ENCODE peak calls at places on chromosomes 5 and 9, in seven cellular contexts. N is epithelial cell of prostate, X is WTC11, P is pons, Y is HCEC 1CT, H is non-pigmented ciliary epithelial cell, G is HL-60. Q is an unnamed sample.

GRCh38 chr9:134455951-134456739 is 129.9 kb downstream of the RXRA start:
- DNase-seq in N (peak), X (no peak), P (peak), Y (peak), H (peak), G (peak), Q (peak)

GRCh38 chr9:7879551-7880245 is 80.1 kb upstream of the DMAC1 start:
- DNase-seq in N (peak), X (peak), P (no peak), Y (no peak), H (no peak), G (peak), Q (no peak)

GRCh38 chr5:68886814-68887213 is 207.0 kb upstream of the SLC30A5 start:
- DNase-seq in N (no peak), X (no peak), P (no peak), Y (no peak), H (no peak), G (no peak), Q (no peak)

GRCh38 chr5:89916131-89916530 is 493.4 kb downstream of the CETN3 start:
- DNase-seq in N (no peak), X (no peak), P (no peak), Y (no peak), H (no peak), G (no peak), Q (no peak)

GRCh38 chr9:128275198-128276007 is at the start of gene GOLGA2:
- DNase-seq in N (no peak), X (peak), P (no peak), Y (peak), H (no peak), G (peak), Q (peak)

GRCh38 chr5:68762201-68762600 is 331.6 kb upstream of the SLC30A5 start:
- DNase-seq in N (peak), X (no peak), P (no peak), Y (no peak), H (no peak), G (no peak), Q (no peak)

GRCh38 chr5:142143878-142144277 is 35.3 kb downstream of the NDFIP1 start:
- DNase-seq in N (no peak), X (no peak), P (peak), Y (peak), H (peak), G (no peak), Q (peak)

GRCh38 chr5:79486116-79486515 is 27.8 kb downstream of the HOMER1 start:
- DNase-seq in N (no peak), X (no peak), P (no peak), Y (no peak), H (no peak), G (no peak), Q (no peak)

GRCh38 chr5:127550652-127551409 is 33.4 kb downstream of the PRRC1 start:
- DNase-seq in N (no peak), X (no peak), P (no peak), Y (no peak), H (no peak), G (no peak), Q (no peak)

GRCh38 chr5:141402553-141403328 is at the start of gene PCDHGA9:
- DNase-seq in N (no peak), X (no peak), P (peak), Y (peak), H (no peak), G (no peak), Q (no peak)

GRCh38 chr9:36154213-36154952 is 14.8 kb upstream of the CCIN start:
- DNase-seq in N (no peak), X (no peak), P (peak), Y (peak), H (no peak), G (no peak), Q (peak)

GRCh38 chr9:70421020-70421271 is 6.5 kb upstream of the KLF9 start:
- DNase-seq in N (no peak), X (no peak), P (no peak), Y (no peak), H (no peak), G (no peak), Q (no peak)

GRCh38 chr5:35319231-35320002 is 89.1 kb upstream of the PRLR start:
- DNase-seq in N (no peak), X (no peak), P (peak), Y (peak), H (no peak), G (peak), Q (peak)

GRCh38 chr9:642014-642413 is 199.5 kb upstream of the DMRT1 start:
- DNase-seq in N (no peak), X (no peak), P (no peak), Y (no peak), H (no peak), G (no peak), Q (no peak)

GRCh38 chr5:93162201-93162654 is 418.8 kb downstream of the NR2F1-AS1 start:
- DNase-seq in N (peak), X (no peak), P (no peak), Y (peak), H (peak), G (no peak), Q (peak)

GRCh38 chr9:117825609-117826347 is 121.6 kb downstream of the TLR4 start:
- DNase-seq in N (no peak), X (no peak), P (peak), Y (no peak), H (no peak), G (peak), Q (no peak)

GRCh38 chr5:105754056-105754455 is 1916.7 kb downstream of the EFNA5 start:
- DNase-seq in N (no peak), X (no peak), P (no peak), Y (no peak), H (peak), G (no peak), Q (no peak)

GRCh38 chr5:59591162-59591561 is 302.4 kb downstream of the PDE4D start:
- DNase-seq in N (peak), X (no peak), P (no peak), Y (no peak), H (no peak), G (no peak), Q (no peak)

GRCh38 chr5:53262348-53262970 is 152.9 kb upstream of the MOCS2 start:
- DNase-seq in N (no peak), X (peak), P (no peak), Y (peak), H (no peak), G (no peak), Q (peak)

GRCh38 chr5:175840050-175840841 is 31.1 kb upstream of the CPLX2 start:
- DNase-seq in N (no peak), X (no peak), P (no peak), Y (peak), H (no peak), G (no peak), Q (no peak)

GRCh38 chr9:98960409-98960808 is 16.7 kb downstream of the COL15A1 start:
- DNase-seq in N (no peak), X (no peak), P (no peak), Y (no peak), H (no peak), G (peak), Q (no peak)

GRCh38 chr5:149959406-149960236 is 937 bp upstream of the SLC26A2 start:
- DNase-seq in N (peak), X (no peak), P (peak), Y (peak), H (peak), G (peak), Q (no peak)

GRCh38 chr5:71932649-71933338 is 174.5 kb upstream of the MAP1B start:
- DNase-seq in N (peak), X (peak), P (peak), Y (peak), H (no peak), G (no peak), Q (peak)

GRCh38 chr5:18113724-18114123 is 479.5 kb downstream of the TAF11L14 start:
- DNase-seq in N (no peak), X (no peak), P (peak), Y (no peak), H (peak), G (no peak), Q (no peak)

GRCh38 chr9:35540315-35540714 is 50.4 kb downstream of the RUSC2 start:
- DNase-seq in N (no peak), X (no peak), P (no peak), Y (no peak), H (no peak), G (no peak), Q (no peak)

GRCh38 chr5:142671801-142672200 is 14.1 kb downstream of the FGF1 start:
- DNase-seq in N (no peak), X (no peak), P (no peak), Y (peak), H (peak), G (no peak), Q (no peak)

GRCh38 chr5:129547137-129547536 is 87.0 kb downstream of the ADAMTS19 start:
- DNase-seq in N (no peak), X (no peak), P (no peak), Y (no peak), H (no peak), G (no peak), Q (no peak)

GRCh38 chr5:13955896-13956295 is 11.4 kb upstream of the DNAH5 start:
- DNase-seq in N (no peak), X (no peak), P (no peak), Y (no peak), H (no peak), G (no peak), Q (no peak)

Q was measured in COLO829.